ENCODE peak calls at places on chromosomes 4 and X, in eight cellular contexts. R is AG08395; T is mesenchymal stem cell; S is right cardiac atrium; H is neural crest cell; B is amniotic stem cell; V is activated T-cell treated with anti-CD3 and anti-CD28 coated beads, Interleukin-2, amount 50 U/mL, for 4 hours; W is SW480. U is an unnamed sample.

GRCh38 chr4:15682340-15682725 is 706 bp downstream of the FAM200B start:
- DNase-seq in R (no peak), T (peak; percentile 33), S (no peak), H (no peak), B (no peak), V (no peak), W (peak; percentile 3), U (no peak)

GRCh38 chr4:153222162-153222789 is 18.0 kb downstream of the TRIM2 start:
- DNase-seq in R (peak; percentile 87), T (peak; percentile 96), S (peak; percentile 78), H (no peak), B (peak; percentile 83), V (peak; percentile 5), W (no peak), U (peak; percentile 47)

GRCh38 chr4:122977103-122977502 is 54.7 kb upstream of the NUDT6 start:
- DNase-seq in R (no peak), T (no peak), S (no peak), H (no peak), B (no peak), V (no peak), W (no peak), U (no peak)

GRCh38 chr4:7703669-7704068 is 236.0 kb downstream of the AFAP1 start:
- DNase-seq in R (no peak), T (no peak), S (no peak), H (no peak), B (no peak), V (no peak), W (peak; percentile 14), U (peak; percentile 64)

GRCh38 chr4:185933078-185933581 is 121.1 kb upstream of the SORBS2 start:
- DNase-seq in R (peak; percentile 89), T (peak; percentile 58), S (no peak), H (no peak), B (peak; percentile 24), V (no peak), W (no peak), U (peak; percentile 2)

GRCh38 chr4:10123227-10124101 is 6.9 kb upstream of the WDR1 start:
- DNase-seq in R (no peak), T (no peak), S (peak; percentile 75), H (peak; percentile 49), B (no peak), V (no peak), W (peak; percentile 79), U (no peak)

GRCh38 chrX:3295731-3296130 is 50.7 kb downstream of the MXRA5 start:
- DNase-seq in R (peak; percentile 18), T (no peak), S (no peak), H (peak; percentile 16), B (no peak), V (no peak), W (no peak), U (no peak)

GRCh38 chrX:40094900-40095587 is 2.7 kb downstream of the BCOR start:
- DNase-seq in R (no peak), T (peak; percentile 47), S (no peak), H (no peak), B (no peak), V (no peak), W (no peak), U (no peak)

GRCh38 chr4:144514736-144515135 is 131.2 kb upstream of the HHIP start:
- DNase-seq in R (no peak), T (no peak), S (no peak), H (no peak), B (no peak), V (no peak), W (no peak), U (no peak)

GRCh38 chr4:113474017-113474416 is 287.5 kb downstream of the CAMK2D start:
- DNase-seq in R (peak; percentile 67), T (peak; percentile 71), S (no peak), H (no peak), B (peak; percentile 31), V (no peak), W (no peak), U (no peak)

GRCh38 chr4:76208005-76208765 is 5.4 kb downstream of the SCARB2 start:
- DNase-seq in R (peak; percentile 74), T (peak; percentile 97), S (peak; percentile 92), H (no peak), B (peak; percentile 70), V (no peak), W (peak; percentile 30), U (peak; percentile 40)

GRCh38 chr4:110359076-110359475 is 116.9 kb upstream of the ENPEP start:
- DNase-seq in R (no peak), T (no peak), S (no peak), H (no peak), B (no peak), V (no peak), W (no peak), U (no peak)

U was measured in H54.